ENCODE peak calls at places on chromosome 16, in six cellular contexts. P is CD8-positive, alpha-beta T cell; N is kidney epithelial cell; V is lower lobe of right lung; M is uterus; W is fibroblast of the aortic adventitia. I is an unnamed sample.
A peak's percentile ranks its signal among the peaks of the same experiment; 100 is the strongest.

GRCh38 chr16:57202095-57202886 is 16.2 kb downstream of the RSPRY1 start:
- DNase-seq in P (no peak), N (no peak), V (no peak), M (no peak), W (no peak), I (no peak)

GRCh38 chr16:65305588-65305987 is 183.7 kb upstream of the CDH11 start:
- DNase-seq in P (no peak), N (no peak), V (no peak), M (no peak), W (peak; percentile 39), I (no peak)

GRCh38 chr16:72312862-72313261 is 140.9 kb upstream of the PMFBP1 start:
- DNase-seq in P (no peak), N (no peak), V (no peak), M (no peak), W (peak; percentile 8), I (peak; percentile 1)

GRCh38 chr16:89033796-89034572 is 57.0 kb upstream of the CBFA2T3 start:
- DNase-seq in P (no peak), N (no peak), V (peak; percentile 31), M (no peak), W (no peak), I (no peak)

GRCh38 chr16:22122239-22122638 is 29.9 kb downstream of the VWA3A start:
- DNase-seq in P (no peak), N (no peak), V (no peak), M (no peak), W (no peak), I (no peak)

GRCh38 chr16:3716831-3717234 is 491 bp downstream of the TRAP1 start:
- DNase-seq in P (no peak), N (no peak), V (peak; percentile 52), M (no peak), W (no peak), I (no peak)

GRCh38 chr16:64773638-64774037 is 348.2 kb downstream of the CDH11 start:
- DNase-seq in P (no peak), N (no peak), V (no peak), M (no peak), W (no peak), I (no peak)

GRCh38 chr16:75555707-75556512 is at the start of gene TMEM231:
- DNase-seq in P (peak; percentile 98), N (peak; percentile 80), V (peak; percentile 99), M (peak; percentile 96), W (peak; percentile 89), I (peak; percentile 93)

GRCh38 chr16:10866196-10866976 is 10.6 kb upstream of the CIITA start:
- DNase-seq in P (no peak), N (no peak), V (no peak), M (no peak), W (peak; percentile 2), I (no peak)

GRCh38 chr16:79171504-79172240 is 428.9 kb downstream of the MAF start:
- DNase-seq in P (no peak), N (no peak), V (no peak), M (no peak), W (no peak), I (no peak)

GRCh38 chr16:59698341-59698979 is 964.3 kb upstream of the GOT2 start:
- DNase-seq in P (no peak), N (no peak), V (no peak), M (no peak), W (no peak), I (peak; percentile 10)

GRCh38 chr16:49834496-49835009 is 21.4 kb downstream of the ZNF423 start:
- DNase-seq in P (no peak), N (no peak), V (peak; percentile 59), M (peak; percentile 80), W (no peak), I (no peak)

GRCh38 chr16:27199747-27200146 is 3.6 kb upstream of the KDM8 start:
- DNase-seq in P (peak; percentile 60), N (no peak), V (no peak), M (no peak), W (no peak), I (no peak)

GRCh38 chr16:86930001-86930400 is 351.7 kb downstream of the FOXL1 start:
- DNase-seq in P (no peak), N (no peak), V (no peak), M (no peak), W (peak; percentile 21), I (no peak)

GRCh38 chr16:57544129-57544653 is 1.7 kb downstream of the ADGRG5 start:
- DNase-seq in P (peak; percentile 47), N (no peak), V (peak; percentile 39), M (peak; percentile 1), W (no peak), I (no peak)

GRCh38 chr16:47136101-47136820 is 7.5 kb downstream of the NETO2 start:
- DNase-seq in P (no peak), N (no peak), V (no peak), M (no peak), W (peak; percentile 60), I (peak; percentile 76)

GRCh38 chr16:10625595-10626357 is 45.4 kb upstream of the EMP2 start:
- DNase-seq in P (no peak), N (no peak), V (no peak), M (no peak), W (peak; percentile 10), I (no peak)

GRCh38 chr16:22874394-22874793 is 60.4 kb downstream of the HS3ST2 start:
- DNase-seq in P (no peak), N (no peak), V (no peak), M (no peak), W (no peak), I (no peak)

GRCh38 chr16:88437367-88437964 is 15.6 kb upstream of the ZFPM1 start:
- DNase-seq in P (peak; percentile 79), N (no peak), V (peak; percentile 69), M (no peak), W (no peak), I (peak; percentile 35)

GRCh38 chr16:48330847-48331204 is 54.4 kb downstream of the SIAH1 start:
- DNase-seq in P (no peak), N (no peak), V (no peak), M (no peak), W (peak; percentile 28), I (no peak)

DNA sequence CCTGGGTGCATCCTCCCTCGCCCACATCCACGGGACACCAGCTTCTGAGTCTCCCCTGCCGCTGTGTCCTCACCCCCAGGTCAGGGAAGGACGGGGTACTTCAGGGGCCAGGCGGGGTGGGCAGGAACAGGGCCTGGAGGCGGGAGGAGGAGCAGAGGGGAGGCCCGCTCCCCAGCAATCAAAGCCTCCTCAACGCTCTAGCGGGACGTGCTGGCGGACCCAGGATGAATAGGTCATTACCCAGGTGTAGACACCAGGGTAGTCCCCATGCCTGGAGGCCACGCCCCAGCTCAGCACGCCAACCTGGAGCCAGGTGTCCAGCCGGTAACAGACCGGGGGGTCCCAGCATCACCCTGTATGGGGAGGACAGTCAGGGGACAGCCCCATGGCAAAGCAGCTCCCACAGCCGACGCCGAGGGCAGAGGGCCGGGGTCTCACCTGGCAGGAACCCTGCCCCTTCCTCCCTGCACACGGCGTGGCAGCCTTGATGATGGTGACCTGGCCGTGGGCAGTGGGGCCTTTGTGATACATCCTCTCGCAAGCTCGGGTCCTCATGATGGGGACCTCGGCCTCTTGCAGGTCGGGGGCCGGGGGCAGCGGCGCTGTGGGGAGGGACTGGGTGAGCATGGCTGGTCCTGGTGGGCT is 24.2 kb downstream of the TPSD1 start:
- DNase-seq in P (no peak), N (no peak), V (no peak), M (no peak), W (no peak), I (no peak)
- TF ChIP-seq CTCF in P (no peak), N (no peak), V (no peak), M (no peak), W (no peak), I (no peak)

GRCh38 chr16:508884-509736 is 18.4 kb upstream of the CAPN15 start:
- DNase-seq in P (no peak), N (no peak), V (no peak), M (no peak), W (no peak), I (peak; percentile 14)
- H3K4me3 ChIP-seq in P (no peak overlapping the region), N (no peak overlapping the region), V (no peak overlapping the region), M (no peak overlapping the region), W (no peak overlapping the region), I (no peak overlapping the region)

GRCh38 chr16:2005646-2006045 is 4.0 kb downstream of the ZNF598 start:
- DNase-seq in P (no peak), N (no peak), V (no peak), M (no peak), W (no peak), I (no peak)
- TF ChIP-seq CTCF in P (no peak), N (peak; percentile 7), V (peak; percentile 39), M (no peak), W (no peak), I (no peak)

DNA sequence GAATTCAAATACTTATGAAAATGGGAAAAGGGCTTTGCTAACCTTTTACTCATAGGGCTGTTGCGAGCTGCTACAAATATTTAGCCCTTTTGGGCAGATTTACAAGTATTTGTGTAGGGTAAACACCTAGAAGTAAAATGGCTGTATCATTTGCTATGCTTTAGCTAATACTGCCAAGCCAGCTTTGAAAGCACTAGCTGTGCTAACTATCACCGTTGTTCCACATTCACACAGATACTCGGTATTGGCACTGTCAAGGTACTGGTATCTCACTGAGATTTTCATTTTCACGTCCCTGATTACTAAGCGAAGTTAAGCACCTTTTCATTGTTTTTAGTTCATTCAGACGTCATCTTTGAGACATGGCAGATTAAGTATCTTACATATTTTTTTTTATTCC is 84.8 kb downstream of the GLG1 start:
- DNase-seq in P (no peak), N (no peak), V (no peak), M (no peak), W (no peak), I (peak; percentile 9)
- H3K4me3 ChIP-seq in P (no peak overlapping the region), N (no peak overlapping the region), V (no peak overlapping the region), M (no peak overlapping the region), W (no peak overlapping the region), I (no peak overlapping the region)

GRCh38 chr16:15642557-15643452 is at the start of gene MARF1:
- DNase-seq in P (peak; percentile 100), N (no peak), V (peak; percentile 99), M (peak; percentile 99), W (peak; percentile 88), I (peak; percentile 95)
- TF ChIP-seq CTCF in P (peak; percentile 76), N (peak; percentile 60), V (peak; percentile 41), M (peak; percentile 16), W (peak; percentile 52), I (peak; percentile 28)

DNA sequence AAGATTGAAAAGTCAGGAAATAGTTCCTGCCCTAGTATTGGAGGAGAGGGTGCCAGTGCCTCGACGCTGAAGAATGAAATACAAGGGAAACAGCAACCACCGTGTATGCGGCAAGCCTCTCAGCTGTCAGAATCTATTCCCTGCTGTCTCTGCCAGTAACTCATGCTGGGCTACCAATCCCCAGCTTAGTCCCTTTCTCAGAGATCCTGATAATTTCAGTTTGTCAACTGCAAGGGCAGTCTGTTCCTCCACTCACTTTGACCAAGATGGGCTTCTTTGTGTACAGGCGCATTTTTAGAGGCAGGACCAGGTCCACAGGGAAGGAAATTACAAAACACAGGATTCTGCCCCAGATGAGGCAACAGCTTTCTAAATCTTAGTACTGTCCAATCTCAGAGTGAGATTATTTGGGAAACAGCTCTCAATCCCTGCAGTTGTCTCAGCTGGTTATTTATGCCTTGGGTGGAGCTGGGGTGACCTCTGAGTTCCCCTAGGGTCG is 1.3 kb downstream of the NQO1 start:
- DNase-seq in P (no peak), N (no peak), V (no peak), M (no peak), W (peak; percentile 38), I (peak; percentile 31)
- H3K4me3 ChIP-seq in P (no peak overlapping the region), N (no peak overlapping the region), V (peak overlapping the region; percentile 71), M (no peak overlapping the region), W (peak overlapping the region; percentile 73), I (peak overlapping the region; percentile 75)

GRCh38 chr16:15888072-15888976 is at the start of gene CEP20:
- DNase-seq in P (peak; percentile 100), N (peak; percentile 96), V (peak; percentile 100), M (peak; percentile 99), W (peak; percentile 99), I (peak; percentile 99)
- TF ChIP-seq CTCF in P (no peak), N (no peak), V (no peak), M (peak; percentile 52), W (peak; percentile 29), I (no peak)

GRCh38 chr16:85172465-85173071 is 60.3 kb upstream of the CIBAR2 start:
- DNase-seq in P (no peak), N (no peak), V (peak; percentile 47), M (no peak), W (no peak), I (peak; percentile 35)
- H3K4me3 ChIP-seq in P (no peak overlapping the region), N (no peak overlapping the region), V (peak overlapping the region; percentile 48), M (no peak overlapping the region), W (peak overlapping the region; percentile 55), I (peak overlapping the region; percentile 57)

I was measured in fibroblast of pulmonary artery.